ENCODE peak calls at places on chromosomes 7 and 10, in ten cellular contexts. One of them, this sample, is unnamed.

GRCh38 chr7:26329520-26330269 is 38.0 kb downstream of the SNX10 start:
- DNase-seq in HCT116: no peak
- DNase-seq in GM13976: peak; percentile 47
- DNase-seq in kidney tubule cell: peak; percentile 91
- DNase-seq in NCI-H2081: no peak
- DNase-seq in central memory CD4-positive, alpha-beta T cell: no peak
- DNase-seq in fibroblast of mammary gland: no peak
- DNase-seq in NCI-H1092: no peak
- DNase-seq in ACHN: no peak
- DNase-seq in cardiac muscle cell: no peak
- DNase-seq in this sample: no peak

GRCh38 chr10:78974409-78975317 is 94.1 kb upstream of the ZMIZ1 start:
- DNase-seq in cardiac muscle cell: peak; percentile 50
- DNase-seq in ACHN: peak; percentile 81
- DNase-seq in HCT116: peak; percentile 47
- DNase-seq in fibroblast of mammary gland: peak; percentile 94
- DNase-seq in NCI-H1092: peak; percentile 12
- DNase-seq in NCI-H2081: peak; percentile 22
- DNase-seq in GM13976: peak; percentile 62
- DNase-seq in kidney tubule cell: peak; percentile 94
- DNase-seq in central memory CD4-positive, alpha-beta T cell: peak; percentile 8
- DNase-seq in this sample: no peak

GRCh38 chr7:101538596-101539459 is 90.3 kb downstream of the MYL10 start:
- DNase-seq in NCI-H2081: no peak
- DNase-seq in cardiac muscle cell: peak; percentile 74
- DNase-seq in NCI-H1092: peak; percentile 22
- DNase-seq in GM13976: peak; percentile 89
- DNase-seq in kidney tubule cell: peak; percentile 49
- DNase-seq in HCT116: peak; percentile 28
- DNase-seq in fibroblast of mammary gland: peak; percentile 24
- DNase-seq in central memory CD4-positive, alpha-beta T cell: peak; percentile 9
- DNase-seq in ACHN: peak; percentile 70
- DNase-seq in this sample: peak; percentile 34

GRCh38 chr10:116382290-116382689 is 45.4 kb upstream of the PNLIPRP3 start:
- DNase-seq in GM13976: no peak
- DNase-seq in fibroblast of mammary gland: no peak
- DNase-seq in central memory CD4-positive, alpha-beta T cell: no peak
- DNase-seq in cardiac muscle cell: no peak
- DNase-seq in NCI-H2081: no peak
- DNase-seq in HCT116: no peak
- DNase-seq in NCI-H1092: no peak
- DNase-seq in ACHN: no peak
- DNase-seq in kidney tubule cell: no peak
- DNase-seq in this sample: no peak

GRCh38 chr7:47045169-47045568 is 536.7 kb downstream of the TNS3 start:
- DNase-seq in HCT116: no peak
- DNase-seq in NCI-H1092: no peak
- DNase-seq in fibroblast of mammary gland: no peak
- DNase-seq in kidney tubule cell: no peak
- DNase-seq in ACHN: no peak
- DNase-seq in cardiac muscle cell: peak; percentile 7
- DNase-seq in central memory CD4-positive, alpha-beta T cell: no peak
- DNase-seq in GM13976: no peak
- DNase-seq in NCI-H2081: no peak
- DNase-seq in this sample: no peak

GRCh38 chr10:61757525-61758397 is 95.0 kb downstream of the CABCOCO1 start:
- DNase-seq in GM13976: no peak
- DNase-seq in NCI-H1092: no peak
- DNase-seq in ACHN: peak; percentile 57
- DNase-seq in HCT116: no peak
- DNase-seq in NCI-H2081: no peak
- DNase-seq in fibroblast of mammary gland: peak; percentile 82
- DNase-seq in central memory CD4-positive, alpha-beta T cell: no peak
- DNase-seq in kidney tubule cell: peak; percentile 94
- DNase-seq in cardiac muscle cell: no peak
- DNase-seq in this sample: no peak

GRCh38 chr7:146115665-146116451 is 743 bp upstream of the CNTNAP2 start:
- DNase-seq in cardiac muscle cell: peak; percentile 94
- DNase-seq in HCT116: no peak
- DNase-seq in NCI-H1092: peak; percentile 56
- DNase-seq in kidney tubule cell: peak; percentile 33
- DNase-seq in GM13976: peak; percentile 57
- DNase-seq in fibroblast of mammary gland: peak; percentile 23
- DNase-seq in ACHN: peak; percentile 87
- DNase-seq in NCI-H2081: peak; percentile 69
- DNase-seq in central memory CD4-positive, alpha-beta T cell: no peak
- DNase-seq in this sample: peak; percentile 15

GRCh38 chr10:118911361-118911760 is 118.2 kb upstream of the NANOS1 start:
- DNase-seq in HCT116: peak; percentile 37
- DNase-seq in central memory CD4-positive, alpha-beta T cell: no peak
- DNase-seq in fibroblast of mammary gland: peak; percentile 10
- DNase-seq in GM13976: no peak
- DNase-seq in NCI-H1092: no peak
- DNase-seq in ACHN: peak; percentile 40
- DNase-seq in NCI-H2081: no peak
- DNase-seq in kidney tubule cell: peak; percentile 70
- DNase-seq in cardiac muscle cell: peak; percentile 52
- DNase-seq in this sample: no peak

GRCh38 chr7:112937651-112938390 is 147.6 kb upstream of the TMEM168 start:
- DNase-seq in GM13976: no peak
- DNase-seq in cardiac muscle cell: no peak
- DNase-seq in HCT116: no peak
- DNase-seq in kidney tubule cell: peak; percentile 21
- DNase-seq in fibroblast of mammary gland: peak; percentile 8
- DNase-seq in NCI-H2081: no peak
- DNase-seq in central memory CD4-positive, alpha-beta T cell: peak; percentile 6
- DNase-seq in ACHN: no peak
- DNase-seq in NCI-H1092: no peak
- DNase-seq in this sample: no peak

GRCh38 chr7:98295467-98296220 is 14.2 kb downstream of the BRI3 start:
- DNase-seq in cardiac muscle cell: no peak
- DNase-seq in NCI-H2081: no peak
- DNase-seq in NCI-H1092: no peak
- DNase-seq in fibroblast of mammary gland: no peak
- DNase-seq in central memory CD4-positive, alpha-beta T cell: no peak
- DNase-seq in kidney tubule cell: no peak
- DNase-seq in ACHN: no peak
- DNase-seq in HCT116: no peak
- DNase-seq in GM13976: no peak
- DNase-seq in this sample: no peak

This sample was measured in NCI-H2107.